ENCODE peak calls at places on chromosome 19, in four cellular contexts. R is K562, J is HCT116, G is SK-N-SH. N is an unnamed sample.

GRCh38 chr19:36719687-36720556 is 32.5 kb downstream of the ZNF567 start:
- DNase-seq in G (no peak), J (no peak), R (no peak), N (no peak)

GRCh38 chr19:50928841-50929240 is 17.6 kb upstream of the KLK4 start:
- DNase-seq in J (no peak), R (no peak), G (no peak), N (no peak)

GRCh38 chr19:42175952-42176648 is 41.4 kb downstream of the DEDD2 start:
- DNase-seq in R (no peak), J (no peak), G (peak), N (no peak)

GRCh38 chr19:7989071-7989575 is 16.3 kb downstream of the ELAVL1 start:
- DNase-seq in J (no peak), G (no peak), R (no peak), N (no peak)

GRCh38 chr19:35775298-35776101 is at the start of gene ARHGAP33:
- DNase-seq in R (peak), J (peak), G (peak), N (peak)

GRCh38 chr19:17754634-17755532 is 3.6 kb downstream of the FCHO1 start:
- DNase-seq in G (no peak), R (no peak), J (no peak), N (no peak)

GRCh38 chr19:35901854-35902661 is at the start of gene HCST:
- DNase-seq in J (no peak), R (peak), G (no peak), N (no peak)

GRCh38 chr19:6340493-6341201 is 7.2 kb upstream of the ACER1 start:
- DNase-seq in R (peak), J (no peak), G (no peak), N (no peak)

GRCh38 chr19:57719901-57720519 is 7.4 kb downstream of the ZNF671 start:
- DNase-seq in J (no peak), R (no peak), G (no peak), N (no peak)

GRCh38 chr19:11239377-11240000 is at the start of gene ANGPTL8:
- DNase-seq in J (no peak), R (no peak), G (no peak), N (peak)
- TF ChIP-seq ELF1 in J (no peak), R (no peak), G (no peak), N (peak)

GRCh38 chr19:10568444-10568825 is 344 bp downstream of the CDKN2D start:
- DNase-seq in G (no peak), J (no peak), R (peak), N (no peak)
- TF ChIP-seq ELF1 in G (no peak), J (no peak), R (no peak), N (no peak)

GRCh38 chr19:48907671-48908070 is 7.6 kb downstream of the NUCB1 start:
- DNase-seq in R (no peak), G (no peak), J (no peak), N (peak)
- TF ChIP-seq ELF1 in R (no peak), G (no peak), J (no peak), N (peak)

DNA sequence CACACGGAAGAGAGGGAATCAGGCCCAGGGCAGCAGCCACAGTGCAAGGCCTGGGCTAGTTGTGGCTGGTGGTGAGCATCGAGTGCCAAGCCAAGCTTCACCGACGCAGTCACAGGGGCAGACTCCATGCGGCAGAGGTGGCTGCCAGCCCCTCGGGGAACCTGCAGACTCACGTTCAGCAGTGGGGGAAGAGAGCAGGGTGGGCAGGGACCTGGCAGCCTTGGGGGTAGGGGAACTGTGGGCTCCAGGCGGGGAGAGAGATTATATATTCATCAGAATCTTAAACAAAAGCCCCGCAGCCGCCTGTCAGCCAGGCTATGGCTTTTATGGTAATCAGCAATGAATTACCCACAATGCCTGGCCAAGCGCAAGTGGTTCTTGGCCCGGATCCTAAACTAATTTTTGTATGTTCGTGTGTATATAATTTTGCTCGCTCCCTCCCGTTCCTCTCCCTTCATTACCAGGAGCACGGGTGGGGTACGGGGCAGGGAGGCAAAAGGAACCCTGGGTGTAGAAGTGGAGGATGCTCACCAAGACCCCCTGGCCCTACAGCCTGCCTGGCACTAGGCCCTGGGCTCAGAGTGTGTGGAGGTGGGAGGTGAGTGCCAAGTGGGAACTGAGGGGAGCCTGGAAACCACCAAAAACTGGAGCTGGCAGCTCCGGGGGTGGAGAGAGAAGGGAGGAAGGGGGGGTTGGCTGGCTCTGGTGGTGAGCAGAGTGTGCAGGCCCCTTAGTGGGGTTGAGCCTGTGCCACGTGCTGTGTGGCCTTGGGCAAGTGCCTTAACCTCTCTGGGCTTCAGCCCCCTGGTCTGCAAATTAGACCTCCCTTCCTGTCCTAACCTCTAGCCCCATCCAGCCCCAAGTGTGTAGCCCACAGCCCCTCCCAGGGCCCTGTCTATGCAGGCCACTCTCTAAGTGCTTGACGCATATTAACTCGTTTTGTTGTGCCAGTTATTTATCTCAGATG is 31.9 kb downstream of the PTPRS start:
- DNase-seq in G (peak), J (peak), R (peak), N (no peak)
- TF ChIP-seq ELF1 in G (no peak), J (no peak), R (no peak), N (no peak)

GRCh38 chr19:39324242-39324842 is 3.7 kb upstream of the LRFN1 start:
- DNase-seq in J (no peak), G (no peak), R (no peak), N (no peak)

GRCh38 chr19:39329948-39330347 is 5.9 kb downstream of the GMFG start:
- DNase-seq in R (no peak), G (no peak), J (no peak), N (no peak)

GRCh38 chr19:39327318-39327717 is 6.7 kb upstream of the LRFN1 start:
- DNase-seq in R (no peak), J (no peak), G (no peak), N (no peak)

GRCh38 chr19:39327990-39328705 is 7.5 kb upstream of the LRFN1 start:
- DNase-seq in J (no peak), R (peak), G (peak), N (peak)

GRCh38 chr19:39325778-39326680 is 5.4 kb upstream of the LRFN1 start:
- DNase-seq in J (peak), G (peak), R (no peak), N (peak)
- TF ChIP-seq ELF1 in J (no peak), G (no peak), R (no peak), N (no peak)

GRCh38 chr19:49361438-49362047 is 673 bp downstream of the TEAD2 start:
- DNase-seq in J (peak), R (peak), G (peak), N (peak)

GRCh38 chr19:49362926-49363264 is 679 bp upstream of the TEAD2 start:
- DNase-seq in G (peak), J (no peak), R (no peak), N (peak)

GRCh38 chr19:49363265-49364082 is at the start of gene DKKL1:
- DNase-seq in R (peak), J (peak), G (peak), N (peak)

GRCh38 chr19:49364083-49364687 is 508 bp downstream of the DKKL1 start:
- DNase-seq in R (no peak), G (no peak), J (no peak), N (no peak)

GRCh38 chr19:49362048-49362925 is at the start of gene TEAD2:
- DNase-seq in R (peak), G (peak), J (no peak), N (peak)
- TF ChIP-seq ELF1 in R (no peak), G (no peak), J (no peak), N (no peak)

DNA sequence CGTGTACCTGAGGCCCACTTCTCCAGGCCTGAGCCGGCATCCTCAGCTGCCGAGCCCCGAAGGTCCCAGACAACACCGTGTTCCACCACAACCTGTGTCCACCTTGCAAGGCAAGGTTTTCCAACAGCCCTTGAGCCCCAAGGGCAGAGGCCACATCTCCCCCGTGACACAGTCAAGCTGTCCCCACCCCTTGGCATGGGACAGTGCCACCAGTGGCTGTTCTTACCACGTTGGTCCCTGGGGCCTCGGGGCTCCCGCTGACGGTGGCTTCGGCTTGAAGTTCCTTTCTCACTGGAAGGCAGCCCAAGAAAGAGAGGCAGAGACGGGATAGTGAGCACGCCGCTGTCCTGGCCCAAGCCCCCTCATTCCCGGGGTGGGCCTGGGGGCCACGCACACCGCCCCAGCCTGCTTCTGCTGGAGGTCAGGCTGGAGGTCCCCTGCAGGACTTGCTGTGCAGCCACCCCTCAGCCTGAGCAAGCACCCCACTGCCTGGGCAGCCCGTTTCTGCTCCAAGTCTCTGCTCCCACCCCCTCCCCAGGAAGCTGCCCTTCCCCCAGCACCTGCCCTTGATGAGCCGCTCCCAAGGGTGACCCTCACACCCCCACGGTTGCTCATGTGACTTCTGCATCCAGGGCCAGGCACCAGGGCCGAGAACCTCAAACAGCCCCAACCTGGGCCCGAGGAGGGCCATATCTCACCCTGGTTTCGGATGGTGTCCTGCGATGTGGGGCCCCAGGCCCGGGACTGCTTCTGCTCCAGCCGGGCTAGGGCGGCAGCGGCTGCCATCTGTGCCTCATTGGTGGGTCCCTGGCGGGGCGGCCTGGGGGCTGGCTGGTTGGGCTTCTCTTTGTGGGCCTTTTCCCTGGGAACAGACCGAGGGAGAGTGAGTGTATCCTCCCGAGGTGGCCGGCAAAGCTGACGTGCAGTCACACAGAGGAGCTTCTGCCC is 4.1 kb downstream of the UBXN6 start:
- DNase-seq in R (no peak), J (no peak), G (peak), N (no peak)
- TF ChIP-seq ELF1 in R (no peak), J (no peak), G (no peak), N (no peak)

DNA sequence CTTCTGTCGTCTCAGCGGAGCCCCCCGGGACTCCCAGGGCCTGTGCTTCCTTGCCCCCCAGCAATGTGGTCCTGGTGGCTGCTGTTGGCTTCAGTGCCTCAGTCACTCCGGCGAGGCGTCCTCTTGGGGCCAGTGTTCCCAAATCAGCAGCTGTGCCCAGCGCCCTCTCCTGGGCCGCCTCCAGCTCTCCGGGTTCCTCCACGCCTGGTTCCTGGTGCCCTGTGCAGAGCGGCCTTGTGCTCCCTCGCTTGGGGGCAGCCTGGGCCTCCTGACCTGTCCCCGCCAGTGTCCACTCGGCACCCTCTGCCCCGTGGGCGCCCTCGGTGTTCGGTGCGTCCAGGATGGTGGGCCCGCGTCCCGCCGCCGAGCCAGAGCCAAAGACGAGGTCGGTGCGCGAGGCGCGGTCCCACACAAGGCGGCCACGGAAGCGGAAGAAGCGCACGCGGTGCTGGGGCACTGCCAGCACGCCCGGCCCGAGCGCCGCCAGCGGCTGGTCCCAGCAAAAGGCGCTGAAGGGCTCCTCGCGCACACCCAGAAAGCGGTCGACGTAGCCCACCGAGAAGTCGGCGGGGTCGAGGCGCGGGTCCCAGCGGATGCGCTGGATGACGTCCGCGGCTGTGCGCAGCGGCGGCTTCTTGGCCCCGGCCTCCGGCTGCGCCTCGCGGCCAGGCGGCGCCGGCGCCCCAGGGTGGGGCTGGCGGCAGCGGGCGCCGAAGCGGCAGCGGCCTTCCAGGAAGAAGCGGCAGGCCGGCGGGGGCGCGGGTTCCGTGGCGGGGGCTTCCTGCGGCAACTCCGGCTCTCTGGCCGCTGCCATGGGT is 656 bp downstream of the LENG9 start:
- DNase-seq in J (no peak), G (peak), R (no peak), N (peak)
- TF ChIP-seq ELF1 in J (no peak), G (no peak), R (no peak), N (no peak)

GRCh38 chr19:9620842-9621155 is 233 bp downstream of the ZNF561 start:
- DNase-seq in J (no peak), R (no peak), G (no peak), N (no peak)
- TF ChIP-seq ELF1 in J (no peak), R (no peak), G (no peak), N (no peak)

DNA sequence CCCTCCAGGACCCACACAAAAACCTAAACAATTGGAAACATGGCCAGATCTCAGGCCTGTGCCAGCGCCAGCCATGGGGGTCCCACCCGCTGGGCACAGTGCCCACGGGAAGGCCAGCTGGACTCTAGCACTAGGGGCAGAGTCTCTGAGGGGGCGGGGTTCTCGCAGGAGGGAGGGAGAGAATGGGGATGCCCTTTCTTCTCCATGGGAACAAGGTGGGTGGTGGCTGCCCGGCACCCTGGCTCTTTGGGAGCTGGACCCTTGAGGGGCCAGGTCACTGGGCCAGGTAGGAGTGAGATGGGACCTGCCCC is 8.4 kb downstream of the LYL1 start:
- DNase-seq in J (no peak), G (peak), R (no peak), N (no peak)
- TF ChIP-seq ELF1 in J (no peak), G (no peak), R (no peak), N (no peak)

N was measured in HepG2.